ENCODE peak calls at places on chromosomes 11 and 22, in nine cellular contexts. One of them, this sample, is unnamed.

GRCh38 chr22:31627223-31627731 is 34.7 kb downstream of the PISD start:
- DNase-seq in GM23338: no peak
- DNase-seq in pancreas: peak
- DNase-seq in left ventricle myocardium inferior: no peak
- DNase-seq in AG10803: no peak
- DNase-seq in bronchial epithelial cell: no peak
- DNase-seq in astrocyte of the spinal cord: no peak
- DNase-seq in cardiac fibroblast: peak
- DNase-seq in body of pancreas: peak
- DNase-seq in this sample: no peak

GRCh38 chr11:225734-226453 is 10.2 kb downstream of the SIRT3 start:
- DNase-seq in AG10803: peak
- DNase-seq in astrocyte of the spinal cord: peak
- DNase-seq in pancreas: no peak
- DNase-seq in left ventricle myocardium inferior: no peak
- DNase-seq in bronchial epithelial cell: peak
- DNase-seq in cardiac fibroblast: no peak
- DNase-seq in GM23338: no peak
- DNase-seq in body of pancreas: no peak
- DNase-seq in this sample: no peak

GRCh38 chr11:64389851-64390250 is 30.9 kb downstream of the RPS6KA4 start:
- DNase-seq in bronchial epithelial cell: no peak
- DNase-seq in cardiac fibroblast: no peak
- DNase-seq in AG10803: no peak
- DNase-seq in astrocyte of the spinal cord: no peak
- DNase-seq in left ventricle myocardium inferior: no peak
- DNase-seq in pancreas: no peak
- DNase-seq in GM23338: no peak
- DNase-seq in body of pancreas: no peak
- DNase-seq in this sample: no peak

GRCh38 chr11:13318498-13319295 is 41.1 kb downstream of the BMAL1 start:
- DNase-seq in AG10803: no peak
- DNase-seq in left ventricle myocardium inferior: no peak
- DNase-seq in body of pancreas: no peak
- DNase-seq in pancreas: no peak
- DNase-seq in bronchial epithelial cell: no peak
- DNase-seq in GM23338: no peak
- DNase-seq in cardiac fibroblast: no peak
- DNase-seq in astrocyte of the spinal cord: no peak
- DNase-seq in this sample: no peak

GRCh38 chr11:7688238-7688826 is 15.0 kb upstream of the CYB5R2 start:
- DNase-seq in AG10803: peak
- DNase-seq in left ventricle myocardium inferior: no peak
- DNase-seq in astrocyte of the spinal cord: peak
- DNase-seq in body of pancreas: peak
- DNase-seq in bronchial epithelial cell: peak
- DNase-seq in cardiac fibroblast: peak
- DNase-seq in pancreas: no peak
- DNase-seq in GM23338: peak
- DNase-seq in this sample: no peak

GRCh38 chr11:119705362-119705761 is 23.6 kb downstream of the NECTIN1 start:
- DNase-seq in GM23338: no peak
- DNase-seq in pancreas: peak
- DNase-seq in AG10803: no peak
- DNase-seq in body of pancreas: no peak
- DNase-seq in left ventricle myocardium inferior: no peak
- DNase-seq in bronchial epithelial cell: no peak
- DNase-seq in astrocyte of the spinal cord: no peak
- DNase-seq in cardiac fibroblast: no peak
- DNase-seq in this sample: no peak

GRCh38 chr11:63909621-63910506 is 7.1 kb downstream of the RCOR2 start:
- DNase-seq in AG10803: no peak
- DNase-seq in GM23338: peak
- DNase-seq in left ventricle myocardium inferior: no peak
- DNase-seq in body of pancreas: no peak
- DNase-seq in pancreas: no peak
- DNase-seq in astrocyte of the spinal cord: no peak
- DNase-seq in bronchial epithelial cell: no peak
- DNase-seq in cardiac fibroblast: no peak
- DNase-seq in this sample: no peak

GRCh38 chr11:5550440-5551095 is 2.2 kb upstream of the OR52H1 start:
- DNase-seq in bronchial epithelial cell: peak
- DNase-seq in AG10803: peak
- DNase-seq in cardiac fibroblast: peak
- DNase-seq in GM23338: no peak
- DNase-seq in pancreas: no peak
- DNase-seq in astrocyte of the spinal cord: peak
- DNase-seq in left ventricle myocardium inferior: no peak
- DNase-seq in body of pancreas: no peak
- DNase-seq in this sample: no peak

GRCh38 chr11:104858882-104859735 is 39.2 kb downstream of the CASP12 start:
- DNase-seq in GM23338: peak
- DNase-seq in astrocyte of the spinal cord: peak
- DNase-seq in bronchial epithelial cell: no peak
- DNase-seq in cardiac fibroblast: no peak
- DNase-seq in AG10803: no peak
- DNase-seq in left ventricle myocardium inferior: no peak
- DNase-seq in pancreas: no peak
- DNase-seq in body of pancreas: no peak
- DNase-seq in this sample: no peak

GRCh38 chr11:67372993-67373915 is at the start of gene CLCF1:
- DNase-seq in body of pancreas: peak
- DNase-seq in astrocyte of the spinal cord: peak
- DNase-seq in GM23338: peak
- DNase-seq in AG10803: peak
- DNase-seq in pancreas: peak
- DNase-seq in left ventricle myocardium inferior: peak
- DNase-seq in cardiac fibroblast: peak
- DNase-seq in bronchial epithelial cell: peak
- DNase-seq in this sample: no peak

GRCh38 chr11:20634044-20634443 is 34.6 kb downstream of the SLC6A5 start:
- DNase-seq in GM23338: peak
- DNase-seq in cardiac fibroblast: no peak
- DNase-seq in body of pancreas: no peak
- DNase-seq in bronchial epithelial cell: no peak
- DNase-seq in AG10803: no peak
- DNase-seq in pancreas: no peak
- DNase-seq in left ventricle myocardium inferior: no peak
- DNase-seq in astrocyte of the spinal cord: no peak
- DNase-seq in this sample: no peak

GRCh38 chr11:114082415-114082748 is 22.9 kb downstream of the ZBTB16 start:
- DNase-seq in pancreas: no peak
- DNase-seq in body of pancreas: no peak
- DNase-seq in astrocyte of the spinal cord: peak
- DNase-seq in GM23338: no peak
- DNase-seq in left ventricle myocardium inferior: no peak
- DNase-seq in AG10803: no peak
- DNase-seq in cardiac fibroblast: peak
- DNase-seq in bronchial epithelial cell: no peak
- DNase-seq in this sample: no peak

GRCh38 chr22:23365524-23365923 is 185.2 kb downstream of the BCR start:
- DNase-seq in bronchial epithelial cell: no peak
- DNase-seq in pancreas: no peak
- DNase-seq in GM23338: no peak
- DNase-seq in cardiac fibroblast: no peak
- DNase-seq in AG10803: no peak
- DNase-seq in body of pancreas: no peak
- DNase-seq in astrocyte of the spinal cord: no peak
- DNase-seq in left ventricle myocardium inferior: no peak
- DNase-seq in this sample: no peak

GRCh38 chr22:39556970-39557811 is 13.4 kb upstream of the CACNA1I start:
- DNase-seq in left ventricle myocardium inferior: no peak
- DNase-seq in body of pancreas: no peak
- DNase-seq in astrocyte of the spinal cord: no peak
- DNase-seq in GM23338: peak
- DNase-seq in pancreas: no peak
- DNase-seq in cardiac fibroblast: peak
- DNase-seq in AG10803: no peak
- DNase-seq in bronchial epithelial cell: no peak
- DNase-seq in this sample: no peak

GRCh38 chr22:19524170-19525115 is at the start of gene CLDN5:
- DNase-seq in astrocyte of the spinal cord: peak
- DNase-seq in left ventricle myocardium inferior: peak
- DNase-seq in body of pancreas: no peak
- DNase-seq in bronchial epithelial cell: no peak
- DNase-seq in cardiac fibroblast: peak
- DNase-seq in pancreas: no peak
- DNase-seq in GM23338: peak
- DNase-seq in AG10803: no peak
- DNase-seq in this sample: no peak
- H3K4me3 ChIP-seq in astrocyte of the spinal cord: peak
- H3K4me3 ChIP-seq in left ventricle myocardium inferior: peak
- H3K4me3 ChIP-seq in body of pancreas: no peak
- H3K4me3 ChIP-seq in bronchial epithelial cell: peak
- H3K4me3 ChIP-seq in cardiac fibroblast: peak
- H3K4me3 ChIP-seq in pancreas: peak
- H3K4me3 ChIP-seq in GM23338: peak
- H3K4me3 ChIP-seq in AG10803: peak
- H3K4me3 ChIP-seq in this sample: peak

GRCh38 chr11:69635804-69636511 is 5.0 kb upstream of the CCND1 start:
- DNase-seq in AG10803: no peak
- DNase-seq in left ventricle myocardium inferior: no peak
- DNase-seq in body of pancreas: no peak
- DNase-seq in bronchial epithelial cell: no peak
- DNase-seq in cardiac fibroblast: no peak
- DNase-seq in pancreas: no peak
- DNase-seq in GM23338: no peak
- DNase-seq in astrocyte of the spinal cord: no peak
- DNase-seq in this sample: no peak
- H3K4me3 ChIP-seq in AG10803: peak
- H3K4me3 ChIP-seq in left ventricle myocardium inferior: peak
- H3K4me3 ChIP-seq in body of pancreas: no peak
- H3K4me3 ChIP-seq in bronchial epithelial cell: peak
- H3K4me3 ChIP-seq in cardiac fibroblast: peak
- H3K4me3 ChIP-seq in pancreas: peak
- H3K4me3 ChIP-seq in GM23338: peak
- H3K4me3 ChIP-seq in astrocyte of the spinal cord: peak
- H3K4me3 ChIP-seq in this sample: peak

GRCh38 chr22:20243176-20243544 is 25.0 kb downstream of the RTN4R start:
- DNase-seq in left ventricle myocardium inferior: no peak
- DNase-seq in GM23338: no peak
- DNase-seq in astrocyte of the spinal cord: no peak
- DNase-seq in bronchial epithelial cell: no peak
- DNase-seq in pancreas: no peak
- DNase-seq in AG10803: no peak
- DNase-seq in body of pancreas: no peak
- DNase-seq in cardiac fibroblast: no peak
- DNase-seq in this sample: no peak

GRCh38 chr22:20245577-20246367 is 22.3 kb downstream of the RTN4R start:
- DNase-seq in AG10803: no peak
- DNase-seq in left ventricle myocardium inferior: no peak
- DNase-seq in cardiac fibroblast: no peak
- DNase-seq in body of pancreas: no peak
- DNase-seq in astrocyte of the spinal cord: no peak
- DNase-seq in bronchial epithelial cell: no peak
- DNase-seq in pancreas: no peak
- DNase-seq in GM23338: no peak
- DNase-seq in this sample: no peak

GRCh38 chr22:20244744-20245576 is 23.2 kb downstream of the RTN4R start:
- DNase-seq in pancreas: no peak
- DNase-seq in astrocyte of the spinal cord: no peak
- DNase-seq in body of pancreas: no peak
- DNase-seq in AG10803: no peak
- DNase-seq in bronchial epithelial cell: no peak
- DNase-seq in left ventricle myocardium inferior: no peak
- DNase-seq in GM23338: no peak
- DNase-seq in cardiac fibroblast: no peak
- DNase-seq in this sample: no peak

GRCh38 chr22:20243545-20244249 is 24.4 kb downstream of the RTN4R start:
- DNase-seq in left ventricle myocardium inferior: peak
- DNase-seq in cardiac fibroblast: peak
- DNase-seq in body of pancreas: no peak
- DNase-seq in astrocyte of the spinal cord: peak
- DNase-seq in GM23338: peak
- DNase-seq in pancreas: no peak
- DNase-seq in AG10803: peak
- DNase-seq in bronchial epithelial cell: peak
- DNase-seq in this sample: peak

DNA sequence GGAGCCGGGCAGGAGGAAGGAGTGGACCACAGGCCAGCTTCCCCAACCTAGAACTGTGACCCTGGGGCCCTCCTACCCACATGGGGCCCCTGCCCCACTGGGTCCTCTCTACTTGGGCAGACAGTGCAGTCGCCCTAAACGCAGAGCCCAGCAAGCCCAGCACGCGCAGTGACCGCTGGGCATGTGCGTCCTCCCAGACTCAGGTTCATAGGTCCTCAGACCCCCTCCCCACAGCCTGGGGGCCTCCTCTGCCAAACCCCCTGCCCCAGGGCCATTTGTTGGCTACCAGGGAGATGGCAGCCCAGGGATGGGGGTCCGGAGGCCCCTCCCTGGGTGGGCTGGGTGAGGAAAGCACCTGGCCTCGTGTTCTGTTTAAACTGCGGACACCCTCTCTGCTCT is 23.9 kb downstream of the RTN4R start:
- DNase-seq in cardiac fibroblast: no peak
- DNase-seq in GM23338: no peak
- DNase-seq in body of pancreas: no peak
- DNase-seq in AG10803: no peak
- DNase-seq in bronchial epithelial cell: no peak
- DNase-seq in left ventricle myocardium inferior: no peak
- DNase-seq in astrocyte of the spinal cord: no peak
- DNase-seq in pancreas: no peak
- DNase-seq in this sample: no peak
- H3K4me3 ChIP-seq in cardiac fibroblast: no peak
- H3K4me3 ChIP-seq in GM23338: no peak
- H3K4me3 ChIP-seq in body of pancreas: no peak
- H3K4me3 ChIP-seq in AG10803: no peak
- H3K4me3 ChIP-seq in bronchial epithelial cell: no peak
- H3K4me3 ChIP-seq in left ventricle myocardium inferior: no peak
- H3K4me3 ChIP-seq in astrocyte of the spinal cord: no peak
- H3K4me3 ChIP-seq in pancreas: no peak
- H3K4me3 ChIP-seq in this sample: no peak

GRCh38 chr11:1746956-1747752 is 3.2 kb downstream of the IFITM10 start:
- DNase-seq in GM23338: no peak
- DNase-seq in left ventricle myocardium inferior: no peak
- DNase-seq in pancreas: no peak
- DNase-seq in cardiac fibroblast: no peak
- DNase-seq in bronchial epithelial cell: no peak
- DNase-seq in body of pancreas: no peak
- DNase-seq in astrocyte of the spinal cord: no peak
- DNase-seq in AG10803: no peak
- DNase-seq in this sample: no peak

GRCh38 chr11:1746516-1746931 is 3.9 kb downstream of the IFITM10 start:
- DNase-seq in GM23338: no peak
- DNase-seq in AG10803: no peak
- DNase-seq in bronchial epithelial cell: peak
- DNase-seq in astrocyte of the spinal cord: no peak
- DNase-seq in body of pancreas: no peak
- DNase-seq in pancreas: no peak
- DNase-seq in left ventricle myocardium inferior: peak
- DNase-seq in cardiac fibroblast: no peak
- DNase-seq in this sample: no peak

GRCh38 chr11:1748467-1749019 is 1.9 kb downstream of the IFITM10 start:
- DNase-seq in astrocyte of the spinal cord: no peak
- DNase-seq in pancreas: no peak
- DNase-seq in cardiac fibroblast: no peak
- DNase-seq in body of pancreas: no peak
- DNase-seq in GM23338: no peak
- DNase-seq in left ventricle myocardium inferior: no peak
- DNase-seq in bronchial epithelial cell: no peak
- DNase-seq in AG10803: no peak
- DNase-seq in this sample: no peak

GRCh38 chr11:1749020-1749758 is 1.2 kb downstream of the IFITM10 start:
- DNase-seq in pancreas: peak
- DNase-seq in left ventricle myocardium inferior: no peak
- DNase-seq in cardiac fibroblast: peak
- DNase-seq in AG10803: no peak
- DNase-seq in GM23338: peak
- DNase-seq in body of pancreas: no peak
- DNase-seq in astrocyte of the spinal cord: no peak
- DNase-seq in bronchial epithelial cell: no peak
- DNase-seq in this sample: no peak

GRCh38 chr11:1747753-1748466 is 2.5 kb downstream of the IFITM10 start:
- DNase-seq in GM23338: no peak
- DNase-seq in pancreas: peak
- DNase-seq in cardiac fibroblast: no peak
- DNase-seq in left ventricle myocardium inferior: peak
- DNase-seq in astrocyte of the spinal cord: no peak
- DNase-seq in AG10803: no peak
- DNase-seq in body of pancreas: no peak
- DNase-seq in bronchial epithelial cell: no peak
- DNase-seq in this sample: peak
- H3K4me3 ChIP-seq in GM23338: peak
- H3K4me3 ChIP-seq in pancreas: no peak
- H3K4me3 ChIP-seq in cardiac fibroblast: peak
- H3K4me3 ChIP-seq in left ventricle myocardium inferior: peak
- H3K4me3 ChIP-seq in astrocyte of the spinal cord: peak
- H3K4me3 ChIP-seq in AG10803: peak
- H3K4me3 ChIP-seq in body of pancreas: no peak
- H3K4me3 ChIP-seq in bronchial epithelial cell: peak
- H3K4me3 ChIP-seq in this sample: peak